ENCODE peak calls at places on chromosomes 3 and 15, in ten cellular contexts. G is GM12864, C is transverse colon, L is body of pancreas, J is AG10803, Q is psoas muscle, V is left lung, I is fibroblast of mammary gland, X is endodermal cell, Y is OCI-LY7. N is an unnamed sample.

GRCh38 chr3:169855514-169855913 is 14.2 kb downstream of the LRRC31 start:
- DNase-seq in G (no peak), C (no peak), L (no peak), J (no peak), Q (no peak), V (no peak), I (no peak), X (no peak), Y (no peak), N (no peak)

GRCh38 chr3:194139085-194139976 is 3.4 kb downstream of the HES1 start:
- DNase-seq in G (no peak), C (no peak), L (no peak), J (peak), Q (peak), V (no peak), I (peak), X (peak), Y (peak), N (peak)

GRCh38 chr15:98856540-98856907 is 151.1 kb downstream of the PGPEP1L start:
- DNase-seq in G (no peak), C (no peak), L (no peak), J (peak), Q (no peak), V (no peak), I (peak), X (no peak), Y (no peak), N (peak)

GRCh38 chr15:77019476-77020331 is 24.8 kb downstream of the PSTPIP1 start:
- DNase-seq in G (no peak), C (no peak), L (no peak), J (no peak), Q (no peak), V (no peak), I (no peak), X (peak), Y (no peak), N (no peak)

GRCh38 chr15:62241135-62241770 is 76.2 kb upstream of the C2CD4B start:
- DNase-seq in G (no peak), C (peak), L (peak), J (no peak), Q (no peak), V (no peak), I (peak), X (peak), Y (peak), N (no peak)

GRCh38 chr15:100020181-100020580 is 286.9 kb upstream of the LYSMD4 start:
- DNase-seq in G (no peak), C (no peak), L (no peak), J (no peak), Q (no peak), V (no peak), I (no peak), X (peak), Y (no peak), N (no peak)

GRCh38 chr3:177057768-177058167 is 139.5 kb downstream of the TBL1XR1 start:
- DNase-seq in G (peak), C (no peak), L (no peak), J (no peak), Q (no peak), V (no peak), I (peak), X (no peak), Y (peak), N (no peak)

GRCh38 chr3:99859855-99860254 is 42.2 kb downstream of the CMSS1 start:
- DNase-seq in G (no peak), C (no peak), L (no peak), J (peak), Q (no peak), V (no peak), I (peak), X (no peak), Y (no peak), N (peak)

GRCh38 chr3:55692295-55692957 is 205.3 kb upstream of the WNT5A start:
- DNase-seq in G (no peak), C (no peak), L (no peak), J (no peak), Q (no peak), V (no peak), I (no peak), X (no peak), Y (peak), N (no peak)

GRCh38 chr15:40871749-40872617 is 2.1 kb downstream of the RHOV start:
- DNase-seq in G (no peak), C (peak), L (peak), J (no peak), Q (no peak), V (peak), I (no peak), X (peak), Y (no peak), N (no peak)

GRCh38 chr3:132255041-132255745 is 62.0 kb upstream of the ACP3 start:
- DNase-seq in G (no peak), C (no peak), L (no peak), J (peak), Q (no peak), V (no peak), I (peak), X (no peak), Y (no peak), N (peak)

GRCh38 chr3:101102678-101103296 is 109.6 kb upstream of the ABI3BP start:
- DNase-seq in G (no peak), C (no peak), L (no peak), J (no peak), Q (no peak), V (no peak), I (no peak), X (no peak), Y (no peak), N (no peak)

DNA sequence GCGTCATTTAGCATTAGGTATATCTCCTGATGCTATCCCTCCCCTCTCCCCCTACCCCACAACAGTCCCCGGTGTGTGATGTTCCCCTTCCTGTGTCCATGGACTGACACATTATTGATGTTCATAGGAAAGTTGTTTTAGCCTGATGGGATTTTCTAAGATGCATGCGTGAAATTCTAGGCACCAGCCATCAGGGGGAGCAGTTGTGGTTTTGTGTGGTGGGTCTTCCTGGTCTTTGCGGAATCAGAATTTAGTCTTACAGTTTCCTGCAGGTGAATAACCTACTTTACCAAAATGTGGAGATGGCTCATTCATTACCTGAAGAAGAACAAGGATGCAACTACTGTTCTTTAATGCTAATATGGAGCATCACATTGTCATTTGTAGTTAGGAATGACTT is 455.0 kb upstream of the THBS1 start:
- DNase-seq in G (peak), C (peak), L (no peak), J (peak), Q (no peak), V (no peak), I (peak), X (peak), Y (peak), N (no peak)
- TF ChIP-seq CTCF in G (peak), C (peak), L (peak), J (peak), Q (no peak), V (peak), I (peak), X (peak), Y (peak), N (peak)

DNA sequence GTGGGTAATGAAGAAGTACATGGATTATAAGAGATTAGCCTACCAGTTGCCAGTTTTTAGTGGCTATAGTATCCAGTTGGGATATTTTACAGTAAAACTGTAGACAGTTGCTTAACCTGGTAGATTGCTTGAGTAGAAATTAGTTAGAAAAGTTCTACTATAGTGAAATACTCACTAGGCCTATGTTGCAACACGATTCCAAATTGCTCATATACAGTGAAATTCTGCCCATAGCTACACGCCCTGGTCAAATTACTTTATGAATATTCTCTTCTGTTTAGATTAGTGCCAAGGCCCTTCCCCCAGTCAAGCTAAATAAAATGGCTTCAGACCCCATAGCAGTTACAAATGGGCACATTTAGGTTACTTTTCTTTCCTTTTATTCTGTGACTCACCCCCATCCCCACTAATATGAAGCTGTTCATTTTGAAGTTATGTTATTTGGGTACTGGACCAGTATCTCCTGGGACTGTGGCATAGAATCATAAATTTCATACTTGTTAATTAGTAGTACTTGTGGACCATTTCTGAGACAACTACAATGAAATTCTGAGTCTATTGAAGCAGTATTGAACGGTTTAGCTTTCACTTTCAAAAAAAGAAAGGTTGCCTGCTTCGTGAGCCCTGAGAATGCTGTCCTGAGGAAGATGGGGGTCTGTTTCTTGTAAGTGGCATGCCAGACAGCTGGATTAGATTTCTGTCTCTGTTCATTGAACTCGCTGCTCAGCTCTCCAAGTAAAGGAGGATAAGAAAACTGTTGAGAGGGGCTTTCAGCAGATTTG is 65.7 kb upstream of the CFAP20DC start:
- DNase-seq in G (no peak), C (no peak), L (no peak), J (peak), Q (no peak), V (no peak), I (peak), X (no peak), Y (no peak), N (no peak)
- H3K4me3 ChIP-seq in G (peak), C (no peak), L (no peak), J (peak), Q (no peak), V (no peak), I (no peak), X (no peak), Y (no peak), N (no peak)

DNA sequence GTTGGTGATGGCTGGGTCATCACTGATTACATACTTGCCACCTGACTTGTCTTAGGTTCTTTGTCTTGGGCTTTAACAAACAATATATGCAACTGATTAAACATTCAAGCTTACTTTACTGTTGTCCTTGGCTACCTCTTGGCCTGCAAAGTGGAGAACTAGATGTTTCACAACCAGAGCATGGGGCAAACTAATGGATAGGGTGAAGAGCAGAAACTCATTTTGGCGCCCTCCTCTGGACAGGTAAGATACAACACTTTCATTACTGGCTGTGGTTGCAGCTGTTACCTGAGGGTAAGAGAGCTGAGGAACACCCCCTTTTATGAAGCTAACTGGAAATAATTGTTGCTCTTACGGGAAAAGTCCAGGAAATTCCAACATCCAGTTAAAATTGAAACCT is 262.1 kb downstream of the NAALADL2 start:
- DNase-seq in G (no peak), C (peak), L (peak), J (no peak), Q (no peak), V (no peak), I (no peak), X (peak), Y (no peak), N (no peak)
- TF ChIP-seq CTCF in G (peak), C (no peak), L (no peak), J (peak), Q (no peak), V (no peak), I (peak), X (peak), Y (peak), N (peak)

GRCh38 chr3:150373234-150373633 is 34.9 kb upstream of the TSC22D2 start:
- DNase-seq in G (no peak), C (no peak), L (no peak), J (no peak), Q (no peak), V (no peak), I (no peak), X (no peak), Y (no peak), N (no peak)
- H3K4me3 ChIP-seq in G (no peak), C (no peak), L (no peak), J (no peak), Q (no peak), V (no peak), I (no peak), X (no peak), Y (peak), N (no peak)

GRCh38 chr15:91258436-91258779 is 158.4 kb downstream of the SV2B start:
- DNase-seq in G (no peak), C (no peak), L (no peak), J (no peak), Q (no peak), V (no peak), I (no peak), X (peak), Y (peak), N (no peak)
- TF ChIP-seq CTCF in G (peak), C (no peak), L (no peak), J (no peak), Q (no peak), V (no peak), I (no peak), X (peak), Y (no peak), N (no peak)

GRCh38 chr3:50611464-50612233 is at the start of gene CISH:
- DNase-seq in G (no peak), C (peak), L (peak), J (peak), Q (peak), V (peak), I (peak), X (peak), Y (peak), N (peak)

GRCh38 chr3:50615190-50615589 is 1.8 kb upstream of the MAPKAPK3 start:
- DNase-seq in G (no peak), C (no peak), L (no peak), J (no peak), Q (no peak), V (no peak), I (no peak), X (no peak), Y (no peak), N (no peak)

GRCh38 chr3:50610992-50611463 is 546 bp downstream of the CISH start:
- DNase-seq in G (no peak), C (no peak), L (no peak), J (no peak), Q (no peak), V (no peak), I (no peak), X (no peak), Y (no peak), N (no peak)

GRCh38 chr3:50612234-50612972 is 829 bp upstream of the CISH start:
- DNase-seq in G (no peak), C (no peak), L (no peak), J (no peak), Q (no peak), V (no peak), I (no peak), X (no peak), Y (no peak), N (no peak)

GRCh38 chr3:50612973-50613851 is 1.6 kb upstream of the CISH start:
- DNase-seq in G (no peak), C (no peak), L (no peak), J (no peak), Q (no peak), V (no peak), I (no peak), X (no peak), Y (no peak), N (no peak)
- H3K4me3 ChIP-seq in G (no peak), C (no peak), L (no peak), J (no peak), Q (peak), V (no peak), I (no peak), X (peak), Y (no peak), N (no peak)

DNA sequence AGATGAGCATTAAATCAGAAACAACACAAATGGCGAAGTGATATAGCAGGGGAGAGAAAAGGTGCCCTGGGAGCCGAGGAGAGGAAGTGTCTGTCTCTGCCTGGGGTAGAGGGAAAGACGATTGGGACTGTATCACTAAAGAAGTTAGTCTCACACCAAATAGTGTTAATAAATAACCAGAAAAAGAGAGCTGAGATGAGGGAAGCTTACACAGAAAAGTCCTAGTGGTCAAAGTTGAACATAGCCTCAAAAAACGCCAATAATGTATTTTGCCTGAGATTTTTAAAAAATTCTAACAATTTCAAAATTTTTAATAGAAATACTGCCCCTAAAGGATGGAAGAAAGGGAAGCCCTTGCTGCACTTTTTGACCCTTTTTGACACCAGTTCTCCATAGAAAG is 417.6 kb downstream of the TUSC7 start:
- DNase-seq in G (no peak), C (no peak), L (no peak), J (no peak), Q (no peak), V (no peak), I (no peak), X (no peak), Y (no peak), N (no peak)
- TF ChIP-seq CTCF in G (no peak), C (no peak), L (peak), J (no peak), Q (no peak), V (no peak), I (peak), X (peak), Y (no peak), N (no peak)

GRCh38 chr3:131020122-131020693 is 6.4 kb downstream of the ASTE1 start:
- DNase-seq in G (no peak), C (no peak), L (no peak), J (peak), Q (no peak), V (no peak), I (no peak), X (peak), Y (peak), N (no peak)
- H3K4me3 ChIP-seq in G (no peak), C (no peak), L (no peak), J (no peak), Q (no peak), V (no peak), I (no peak), X (no peak), Y (no peak), N (no peak)

GRCh38 chr3:21290557-21290956 is 460.5 kb downstream of the ZNF385D start:
- DNase-seq in G (no peak), C (no peak), L (no peak), J (no peak), Q (no peak), V (no peak), I (no peak), X (no peak), Y (no peak), N (no peak)
- TF ChIP-seq CTCF in G (peak), C (no peak), L (peak), J (peak), Q (peak), V (peak), I (peak), X (peak), Y (peak), N (peak)